ENCODE peak calls at places on chromosomes 16 and 17, in four cellular contexts. L is HepG2, Y is K562, U is GM12878. A is an unnamed sample.

GRCh38 chr17:63140255-63140654 is 174.2 kb downstream of the TANC2 start:
- DNase-seq in L (no peak), U (peak; percentile 4), Y (no peak), A (no peak)

GRCh38 chr16:4694664-4695451 is 1.5 kb downstream of the NUDT16L1 start:
- DNase-seq in Y (no peak), L (no peak), U (no peak), A (no peak)

GRCh38 chr16:27189335-27189972 is 13.9 kb upstream of the KDM8 start:
- DNase-seq in L (no peak), U (no peak), Y (no peak), A (no peak)

GRCh38 chr16:9843424-9844013 is 338.7 kb downstream of the GRIN2A start:
- DNase-seq in U (no peak), L (no peak), Y (no peak), A (no peak)

GRCh38 chr16:68093816-68094613 is 8.8 kb downstream of the NFATC3 start:
- DNase-seq in U (no peak), Y (no peak), L (no peak), A (no peak)

GRCh38 chr17:49598918-49599317 is 23.2 kb downstream of the NXPH3 start:
- DNase-seq in L (no peak), Y (no peak), U (no peak), A (no peak)

GRCh38 chr16:8571061-8571596 is 19.2 kb downstream of the TMEM114 start:
- DNase-seq in L (peak; percentile 94), Y (no peak), U (no peak), A (no peak)

GRCh38 chr16:58638148-58639036 is 8.8 kb upstream of the CNOT1 start:
- DNase-seq in Y (peak; percentile 30), L (peak; percentile 79), U (no peak), A (peak; percentile 26)

GRCh38 chr17:4332296-4332970 is 34.0 kb downstream of the UBE2G1 start:
- DNase-seq in Y (no peak), U (no peak), L (no peak), A (no peak)

GRCh38 chr17:74952431-74953128 is 16.9 kb downstream of the OTOP3 start:
- DNase-seq in U (no peak), Y (no peak), L (no peak), A (no peak)

GRCh38 chr16:2008631-2009301 is 855 bp downstream of the ZNF598 start:
- DNase-seq in Y (peak; percentile 51), L (peak; percentile 65), U (no peak), A (no peak)

GRCh38 chr17:10787306-10788020 is 16.4 kb downstream of the TMEM238L start:
- DNase-seq in Y (no peak), U (no peak), L (no peak), A (no peak)

GRCh38 chr17:31792007-31792585 is 66.9 kb downstream of the COPRS start:
- DNase-seq in L (no peak), Y (no peak), U (no peak), A (no peak)

GRCh38 chr16:2779151-2779920 is 2.3 kb upstream of the ELOB start:
- DNase-seq in Y (no peak), L (no peak), U (no peak), A (no peak)

GRCh38 chr16:66687906-66688625 is 8.5 kb downstream of the CMTM4 start:
- DNase-seq in U (no peak), L (peak; percentile 52), Y (peak; percentile 51), A (no peak)

GRCh38 chr16:997440-998051 is 16.0 kb downstream of the SOX8 start:
- DNase-seq in Y (no peak), L (no peak), U (no peak), A (no peak)

GRCh38 chr17:57606111-57606875 is 138.8 kb downstream of the CCDC182 start:
- DNase-seq in L (no peak), Y (no peak), U (no peak), A (no peak)

GRCh38 chr17:61139219-61139618 is 260.4 kb upstream of the TBX2 start:
- DNase-seq in Y (no peak), L (no peak), U (peak; percentile 77), A (no peak)

GRCh38 chr16:63617047-63617989 is 1504.5 kb downstream of the CDH11 start:
- DNase-seq in Y (no peak), L (no peak), U (no peak), A (no peak)

GRCh38 chr17:80432961-80433550 is 18.1 kb downstream of the ENDOV start:
- DNase-seq in Y (no peak), L (no peak), U (no peak), A (no peak)

GRCh38 chr16:68005786-68006286 is 6.6 kb upstream of the DPEP2 start:
- DNase-seq in Y (no peak), U (no peak), L (no peak), A (no peak)

GRCh38 chr16:11149011-11149616 is 106.9 kb downstream of the SOCS1 start:
- DNase-seq in U (no peak), Y (peak; percentile 92), L (peak; percentile 65), A (no peak)

GRCh38 chr17:37273419-37274051 is 102.2 kb upstream of the C17orf78 start:
- DNase-seq in Y (peak; percentile 43), U (no peak), L (no peak), A (no peak)

GRCh38 chr16:69310479-69311114 is 553 bp upstream of the VPS4A start:
- DNase-seq in L (no peak), Y (no peak), U (no peak), A (no peak)

GRCh38 chr16:8885674-8886592 is 3.8 kb downstream of the LITAFD start:
- DNase-seq in L (peak; percentile 46), Y (no peak), U (no peak), A (no peak)

GRCh38 chr17:81393684-81394376 is 1.4 kb upstream of the BAHCC1 start:
- DNase-seq in Y (peak; percentile 100), U (peak; percentile 40), L (peak; percentile 100), A (peak; percentile 92)

GRCh38 chr17:67520282-67520906 is 143.3 kb downstream of the PITPNC1 start:
- DNase-seq in Y (no peak), U (no peak), L (no peak), A (no peak)

GRCh38 chr16:17330019-17330570 is 140.7 kb downstream of the XYLT1 start:
- DNase-seq in Y (no peak), L (no peak), U (no peak), A (no peak)

GRCh38 chr17:3865166-3865565 is 19.1 kb upstream of the NCBP3 start:
- DNase-seq in L (no peak), U (no peak), Y (no peak), A (no peak)

GRCh38 chr17:75096082-75096625 is 8.4 kb downstream of the SLC16A5 start:
- DNase-seq in Y (peak; percentile 92), L (peak; percentile 91), U (no peak), A (no peak)

GRCh38 chr16:4666537-4667202 is 26.7 kb upstream of the NUDT16L1 start:
- DNase-seq in Y (no peak), L (no peak), U (no peak), A (no peak)

GRCh38 chr17:40417258-40417608 is 463 bp downstream of the TOP2A start:
- DNase-seq in Y (peak; percentile 43), U (no peak), L (peak; percentile 43), A (peak; percentile 17)

GRCh38 chr17:40854175-40854814 is 12.7 kb downstream of the KRT12 start:
- DNase-seq in L (peak; percentile 55), U (no peak), Y (peak; percentile 44), A (no peak)

GRCh38 chr17:78101112-78101511 is 27.4 kb downstream of the TMC6 start:
- DNase-seq in L (no peak), U (no peak), Y (no peak), A (no peak)

GRCh38 chr16:20348365-20349185 is 3.9 kb downstream of the UMOD start:
- DNase-seq in U (no peak), Y (peak; percentile 12), L (no peak), A (no peak)

GRCh38 chr17:29867643-29868181 is 62.3 kb downstream of the SSH2 start:
- DNase-seq in L (no peak), U (no peak), Y (no peak), A (no peak)

DNA sequence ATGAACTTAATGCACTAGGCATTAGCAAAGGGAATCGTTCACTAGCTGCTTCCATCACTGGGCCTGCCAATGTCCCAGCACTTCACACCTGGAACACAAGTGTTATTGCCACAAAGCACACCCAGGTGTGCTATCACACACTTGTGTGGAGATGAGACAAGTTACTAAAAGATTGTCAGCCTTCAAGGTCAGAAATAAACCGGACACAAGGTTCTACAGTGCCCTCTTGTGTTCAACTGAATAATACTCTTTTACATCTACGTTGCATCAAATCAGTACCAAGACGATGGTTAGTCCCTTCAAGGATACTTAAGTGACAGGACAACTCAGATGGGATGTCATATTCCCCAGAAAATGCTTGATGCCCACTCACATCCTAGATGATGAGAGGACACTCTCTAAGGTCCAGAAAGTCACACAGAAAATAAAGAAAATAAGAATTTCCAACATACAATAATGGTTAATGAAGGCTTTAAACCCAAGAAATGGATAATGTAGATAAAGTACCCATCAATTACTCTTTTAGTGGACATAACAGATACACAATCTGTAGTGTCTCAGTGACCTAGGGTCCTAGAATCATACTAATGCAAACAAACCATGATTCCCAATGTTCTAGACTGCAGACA is 16.4 kb upstream of the GLG1 start:
- DNase-seq in U (no peak), L (peak; percentile 55), Y (peak; percentile 37), A (peak; percentile 45)
- TF ChIP-seq FOXK2 in U (no peak), L (no peak), Y (no peak), A (no peak)

GRCh38 chr17:35371934-35372333 is 1.5 kb downstream of the SLFN11 start:
- DNase-seq in U (no peak), Y (no peak), L (no peak), A (no peak)

GRCh38 chr17:35373532-35373983 is at the start of gene SLFN11:
- DNase-seq in L (no peak), Y (peak; percentile 18), U (peak; percentile 30), A (no peak)

GRCh38 chr17:35373984-35374765 is 754 bp upstream of the SLFN11 start:
- DNase-seq in Y (no peak), U (no peak), L (no peak), A (no peak)

GRCh38 chr17:35372846-35373531 is 432 bp downstream of the SLFN11 start:
- DNase-seq in L (no peak), U (no peak), Y (no peak), A (no peak)

GRCh38 chr17:35368086-35368824 is 5.2 kb downstream of the SLFN11 start:
- DNase-seq in L (no peak), Y (no peak), U (peak; percentile 75), A (no peak)
- TF ChIP-seq FOXK2 in L (no peak), Y (no peak), U (no peak), A (no peak)

GRCh38 chr17:82603981-82604448 is 44.2 kb downstream of the WDR45B start:
- DNase-seq in U (no peak), Y (peak; percentile 56), L (no peak), A (no peak)
- TF ChIP-seq FOXK2 in U (no peak), Y (no peak), L (no peak), A (no peak)

GRCh38 chr16:54233626-54234025 is 53.0 kb downstream of the IRX3 start:
- DNase-seq in L (no peak), U (no peak), Y (no peak), A (no peak)
- TF ChIP-seq FOXK2 in L (no peak), U (no peak), Y (no peak), A (no peak)

A was measured in HEK293T.